ENCODE peak calls at places on chromosome 11, in eight cellular contexts. One of them, this sample, is unnamed.

GRCh38 chr11:34427171-34427805 is 11.4 kb upstream of the CAT start:
- DNase-seq in HCT116: no peak
- DNase-seq in MM.1S: no peak
- DNase-seq in hepatocyte: peak
- DNase-seq in GM23248: peak
- DNase-seq in OCI-LY7: no peak
- DNase-seq in GM23338: no peak
- DNase-seq in neural progenitor cell: no peak
- DNase-seq in this sample: peak

GRCh38 chr11:133579165-133580031 is 47.1 kb upstream of the OPCML start:
- DNase-seq in GM23338: peak
- DNase-seq in HCT116: no peak
- DNase-seq in hepatocyte: no peak
- DNase-seq in GM23248: no peak
- DNase-seq in OCI-LY7: no peak
- DNase-seq in MM.1S: no peak
- DNase-seq in neural progenitor cell: peak
- DNase-seq in this sample: no peak

GRCh38 chr11:116211166-116211565 is 561.6 kb downstream of the BUD13 start:
- DNase-seq in GM23338: no peak
- DNase-seq in hepatocyte: no peak
- DNase-seq in OCI-LY7: no peak
- DNase-seq in MM.1S: no peak
- DNase-seq in neural progenitor cell: no peak
- DNase-seq in HCT116: no peak
- DNase-seq in GM23248: no peak
- DNase-seq in this sample: no peak

GRCh38 chr11:75052457-75052856 is 44.2 kb downstream of the OR2AT4 start:
- DNase-seq in MM.1S: no peak
- DNase-seq in GM23338: no peak
- DNase-seq in hepatocyte: no peak
- DNase-seq in GM23248: no peak
- DNase-seq in HCT116: no peak
- DNase-seq in OCI-LY7: peak
- DNase-seq in neural progenitor cell: no peak
- DNase-seq in this sample: no peak

GRCh38 chr11:91303754-91304153 is 920.9 kb upstream of the FAT3 start:
- DNase-seq in GM23248: no peak
- DNase-seq in MM.1S: no peak
- DNase-seq in GM23338: no peak
- DNase-seq in neural progenitor cell: no peak
- DNase-seq in OCI-LY7: no peak
- DNase-seq in HCT116: no peak
- DNase-seq in hepatocyte: no peak
- DNase-seq in this sample: peak

GRCh38 chr11:115333106-115333505 is 171.1 kb downstream of the CADM1 start:
- DNase-seq in GM23338: peak
- DNase-seq in OCI-LY7: no peak
- DNase-seq in hepatocyte: no peak
- DNase-seq in MM.1S: no peak
- DNase-seq in HCT116: no peak
- DNase-seq in neural progenitor cell: no peak
- DNase-seq in GM23248: peak
- DNase-seq in this sample: no peak

GRCh38 chr11:103619480-103619879 is 417.0 kb upstream of the DDI1 start:
- DNase-seq in neural progenitor cell: no peak
- DNase-seq in hepatocyte: peak
- DNase-seq in GM23338: no peak
- DNase-seq in OCI-LY7: peak
- DNase-seq in MM.1S: peak
- DNase-seq in GM23248: no peak
- DNase-seq in HCT116: no peak
- DNase-seq in this sample: peak

GRCh38 chr11:27296406-27296994 is 66.5 kb downstream of the CCDC34 start:
- DNase-seq in neural progenitor cell: peak
- DNase-seq in hepatocyte: peak
- DNase-seq in OCI-LY7: peak
- DNase-seq in GM23248: peak
- DNase-seq in GM23338: peak
- DNase-seq in HCT116: peak
- DNase-seq in MM.1S: peak
- DNase-seq in this sample: peak

GRCh38 chr11:62127941-62128770 is 4.3 kb downstream of the INCENP start:
- DNase-seq in MM.1S: no peak
- DNase-seq in hepatocyte: no peak
- DNase-seq in neural progenitor cell: no peak
- DNase-seq in OCI-LY7: no peak
- DNase-seq in GM23338: no peak
- DNase-seq in GM23248: no peak
- DNase-seq in HCT116: no peak
- DNase-seq in this sample: no peak

GRCh38 chr11:17634776-17635550 is 84.4 kb upstream of the MYOD1 start:
- DNase-seq in hepatocyte: no peak
- DNase-seq in OCI-LY7: no peak
- DNase-seq in HCT116: no peak
- DNase-seq in MM.1S: no peak
- DNase-seq in neural progenitor cell: no peak
- DNase-seq in GM23338: no peak
- DNase-seq in GM23248: no peak
- DNase-seq in this sample: no peak

GRCh38 chr11:121575250-121575962 is 122.6 kb upstream of the SORL1-AS1 start:
- DNase-seq in GM23338: no peak
- DNase-seq in MM.1S: no peak
- DNase-seq in neural progenitor cell: no peak
- DNase-seq in HCT116: no peak
- DNase-seq in OCI-LY7: no peak
- DNase-seq in GM23248: peak
- DNase-seq in hepatocyte: no peak
- DNase-seq in this sample: no peak

GRCh38 chr11:109789911-109790310 is 303.3 kb upstream of the ZC3H12C start:
- DNase-seq in GM23338: no peak
- DNase-seq in HCT116: no peak
- DNase-seq in hepatocyte: no peak
- DNase-seq in GM23248: peak
- DNase-seq in OCI-LY7: no peak
- DNase-seq in neural progenitor cell: no peak
- DNase-seq in MM.1S: no peak
- DNase-seq in this sample: no peak

GRCh38 chr11:29184939-29185890 is 831.6 kb downstream of the KCNA4 start:
- DNase-seq in GM23248: peak
- DNase-seq in hepatocyte: no peak
- DNase-seq in MM.1S: no peak
- DNase-seq in HCT116: no peak
- DNase-seq in neural progenitor cell: no peak
- DNase-seq in GM23338: no peak
- DNase-seq in OCI-LY7: no peak
- DNase-seq in this sample: peak

GRCh38 chr11:5476184-5476819 is 12.2 kb upstream of the OR52D1 start:
- DNase-seq in MM.1S: peak
- DNase-seq in hepatocyte: peak
- DNase-seq in GM23338: peak
- DNase-seq in HCT116: peak
- DNase-seq in OCI-LY7: peak
- DNase-seq in neural progenitor cell: peak
- DNase-seq in GM23248: peak
- DNase-seq in this sample: peak

GRCh38 chr11:62710001-62710345 is 2.5 kb downstream of the GNG3 start:
- DNase-seq in OCI-LY7: no peak
- DNase-seq in neural progenitor cell: no peak
- DNase-seq in hepatocyte: peak
- DNase-seq in GM23338: no peak
- DNase-seq in HCT116: no peak
- DNase-seq in GM23248: peak
- DNase-seq in MM.1S: peak
- DNase-seq in this sample: no peak

GRCh38 chr11:818396-819128 is at the start of gene PNPLA2:
- DNase-seq in hepatocyte: peak
- DNase-seq in MM.1S: no peak
- DNase-seq in GM23338: peak
- DNase-seq in GM23248: peak
- DNase-seq in neural progenitor cell: no peak
- DNase-seq in HCT116: no peak
- DNase-seq in OCI-LY7: no peak
- DNase-seq in this sample: peak

GRCh38 chr11:130585545-130585944 is 137.1 kb downstream of the ADAMTS15 start:
- DNase-seq in hepatocyte: no peak
- DNase-seq in MM.1S: no peak
- DNase-seq in HCT116: no peak
- DNase-seq in GM23248: peak
- DNase-seq in OCI-LY7: no peak
- DNase-seq in neural progenitor cell: no peak
- DNase-seq in GM23338: peak
- DNase-seq in this sample: peak

DNA sequence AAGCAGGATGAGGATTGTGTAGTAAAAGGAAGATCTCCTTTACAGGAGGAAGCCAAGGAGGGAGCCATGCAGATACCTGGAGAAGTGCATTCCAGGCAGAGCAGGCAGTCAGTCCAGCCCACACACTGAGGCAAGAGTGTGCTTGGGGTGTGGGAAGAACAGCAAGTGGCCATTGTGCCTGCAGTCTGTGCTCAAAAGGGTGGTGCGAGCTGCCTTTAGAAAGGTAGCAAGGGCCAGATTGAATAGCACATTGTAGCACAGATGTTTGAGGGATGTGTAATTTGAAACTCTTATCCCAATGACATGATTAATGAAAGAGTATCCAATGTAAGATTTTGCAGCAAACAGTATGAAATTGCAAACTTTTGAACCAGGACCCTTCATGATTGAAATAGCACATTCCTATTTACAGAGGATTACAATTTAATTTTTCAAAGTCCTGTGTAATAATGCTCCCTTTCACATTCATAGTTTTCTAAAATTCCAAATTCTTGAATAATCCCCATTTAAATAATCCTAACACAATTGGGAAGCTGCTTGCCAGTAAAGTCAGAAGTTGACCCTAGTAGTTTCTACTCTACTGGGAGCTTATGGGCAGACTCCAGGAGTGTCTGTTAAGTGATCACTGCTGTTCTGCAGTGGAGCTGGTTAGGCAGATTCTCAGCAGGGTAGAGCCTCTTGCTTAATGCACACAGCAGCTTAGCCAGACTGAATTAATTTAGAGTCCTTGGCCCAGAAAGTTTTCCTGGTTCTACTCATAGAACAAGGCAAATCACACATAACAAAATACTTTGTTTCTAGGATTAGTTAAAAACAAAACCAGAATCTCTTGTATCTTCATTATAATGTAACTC is 78.1 kb downstream of the CYB5R2 start:
- DNase-seq in neural progenitor cell: peak
- DNase-seq in HCT116: no peak
- DNase-seq in MM.1S: no peak
- DNase-seq in GM23338: peak
- DNase-seq in hepatocyte: no peak
- DNase-seq in GM23248: peak
- DNase-seq in OCI-LY7: no peak
- DNase-seq in this sample: no peak
- TF ChIP-seq EZH2phosphoT487 in neural progenitor cell: no peak
- TF ChIP-seq EZH2phosphoT487 in HCT116: no peak
- TF ChIP-seq EZH2phosphoT487 in MM.1S: no peak
- TF ChIP-seq EZH2phosphoT487 in GM23338: no peak
- TF ChIP-seq EZH2phosphoT487 in hepatocyte: no peak
- TF ChIP-seq EZH2phosphoT487 in GM23248: no peak
- TF ChIP-seq EZH2phosphoT487 in OCI-LY7: no peak
- TF ChIP-seq EZH2phosphoT487 in this sample: no peak

GRCh38 chr11:111095327-111095726 is 150.2 kb upstream of the POU2AF2 start:
- DNase-seq in MM.1S: no peak
- DNase-seq in HCT116: no peak
- DNase-seq in hepatocyte: no peak
- DNase-seq in neural progenitor cell: no peak
- DNase-seq in GM23338: no peak
- DNase-seq in GM23248: no peak
- DNase-seq in OCI-LY7: no peak
- DNase-seq in this sample: no peak
- H3K27ac ChIP-seq in MM.1S: no peak
- H3K27ac ChIP-seq in HCT116: no peak
- H3K27ac ChIP-seq in hepatocyte: no peak
- H3K27ac ChIP-seq in neural progenitor cell: no peak
- H3K27ac ChIP-seq in GM23338: no peak
- H3K27ac ChIP-seq in GM23248: no peak
- H3K27ac ChIP-seq in OCI-LY7: no peak
- H3K27ac ChIP-seq in this sample: no peak

GRCh38 chr11:47002366-47002765 is 65.8 kb downstream of the CSTPP1 start:
- DNase-seq in neural progenitor cell: no peak
- DNase-seq in MM.1S: no peak
- DNase-seq in GM23338: no peak
- DNase-seq in hepatocyte: no peak
- DNase-seq in GM23248: no peak
- DNase-seq in OCI-LY7: peak
- DNase-seq in HCT116: no peak
- DNase-seq in this sample: no peak
- TF ChIP-seq EZH2phosphoT487 in neural progenitor cell: no peak
- TF ChIP-seq EZH2phosphoT487 in MM.1S: no peak
- TF ChIP-seq EZH2phosphoT487 in GM23338: no peak
- TF ChIP-seq EZH2phosphoT487 in hepatocyte: no peak
- TF ChIP-seq EZH2phosphoT487 in GM23248: no peak
- TF ChIP-seq EZH2phosphoT487 in OCI-LY7: no peak
- TF ChIP-seq EZH2phosphoT487 in HCT116: no peak
- TF ChIP-seq EZH2phosphoT487 in this sample: no peak

GRCh38 chr11:73553266-73553665 is 44.6 kb downstream of the FAM168A start:
- DNase-seq in GM23248: peak
- DNase-seq in hepatocyte: no peak
- DNase-seq in OCI-LY7: no peak
- DNase-seq in neural progenitor cell: no peak
- DNase-seq in GM23338: no peak
- DNase-seq in MM.1S: no peak
- DNase-seq in HCT116: no peak
- DNase-seq in this sample: no peak
- H3K27ac ChIP-seq in GM23248: no peak
- H3K27ac ChIP-seq in hepatocyte: no peak
- H3K27ac ChIP-seq in OCI-LY7: no peak
- H3K27ac ChIP-seq in neural progenitor cell: no peak
- H3K27ac ChIP-seq in GM23338: no peak
- H3K27ac ChIP-seq in MM.1S: no peak
- H3K27ac ChIP-seq in HCT116: no peak
- H3K27ac ChIP-seq in this sample: no peak

GRCh38 chr11:8178297-8178696 is 9.5 kb upstream of the RIC3 start:
- DNase-seq in GM23338: no peak
- DNase-seq in MM.1S: no peak
- DNase-seq in hepatocyte: no peak
- DNase-seq in OCI-LY7: no peak
- DNase-seq in neural progenitor cell: peak
- DNase-seq in GM23248: no peak
- DNase-seq in HCT116: no peak
- DNase-seq in this sample: no peak
- TF ChIP-seq EZH2phosphoT487 in GM23338: no peak
- TF ChIP-seq EZH2phosphoT487 in MM.1S: no peak
- TF ChIP-seq EZH2phosphoT487 in hepatocyte: no peak
- TF ChIP-seq EZH2phosphoT487 in OCI-LY7: no peak
- TF ChIP-seq EZH2phosphoT487 in neural progenitor cell: no peak
- TF ChIP-seq EZH2phosphoT487 in GM23248: no peak
- TF ChIP-seq EZH2phosphoT487 in HCT116: no peak
- TF ChIP-seq EZH2phosphoT487 in this sample: no peak